ENCODE peak calls at places on chromosome 21, in seven cellular contexts. K is heart right ventricle, R is HuH-7, J is RWPE1, F is left ventricle myocardium inferior, P is anterior cingulate cortex, S is skeletal muscle cell. C is an unnamed sample.

GRCh38 chr21:22880573-22880972 is 1882.4 kb downstream of the NCAM2 start:
- DNase-seq in P (no peak), S (no peak), R (no peak), K (no peak), F (no peak), J (no peak), C (no peak)

GRCh38 chr21:44914176-44914874 is 6.4 kb downstream of the ITGB2 start:
- DNase-seq in J (no peak), K (no peak), F (peak; percentile 50), R (no peak), P (no peak), S (no peak), C (no peak)

GRCh38 chr21:41246808-41247207 is 69.8 kb upstream of the FAM3B start:
- DNase-seq in J (no peak), R (no peak), F (no peak), K (no peak), S (no peak), P (no peak), C (no peak)

GRCh38 chr21:35991131-35991530 is 69.2 kb downstream of the SETD4 start:
- DNase-seq in F (no peak), J (no peak), R (no peak), K (no peak), P (no peak), S (no peak), C (no peak)

GRCh38 chr21:34358866-34359265 is 4.9 kb upstream of the KCNE2 start:
- DNase-seq in K (no peak), P (no peak), F (no peak), S (no peak), R (no peak), J (no peak), C (no peak)

GRCh38 chr21:36699026-36699545 is at the start of gene SIM2:
- DNase-seq in F (no peak), R (no peak), K (no peak), S (no peak), P (no peak), J (peak; percentile 56), C (peak; percentile 73)

GRCh38 chr21:42220138-42220701 is 1.3 kb downstream of the ABCG1 start:
- DNase-seq in R (peak; percentile 74), F (peak; percentile 46), S (no peak), P (peak; percentile 66), K (peak; percentile 77), J (peak; percentile 69), C (peak; percentile 74)

GRCh38 chr21:20647603-20648002 is 350.6 kb upstream of the NCAM2 start:
- DNase-seq in F (no peak), P (no peak), J (peak; percentile 21), S (no peak), K (no peak), R (no peak), C (no peak)

GRCh38 chr21:45532826-45533730 is 9.2 kb downstream of the SLC19A1 start:
- DNase-seq in F (peak; percentile 15), P (no peak), K (no peak), R (no peak), S (no peak), J (no peak), C (no peak)

GRCh38 chr21:45482899-45483821 is 59.1 kb downstream of the SLC19A1 start:
- DNase-seq in S (no peak), J (no peak), F (no peak), K (no peak), R (no peak), P (no peak), C (no peak)

GRCh38 chr21:46409641-46410406 is 48.9 kb upstream of the DIP2A start:
- DNase-seq in S (no peak), P (no peak), F (no peak), K (no peak), J (no peak), R (no peak), C (no peak)

GRCh38 chr21:26185446-26185845 is 14.9 kb upstream of the APP start:
- DNase-seq in J (no peak), P (no peak), R (no peak), F (no peak), S (no peak), K (no peak), C (no peak)

GRCh38 chr21:22476726-22477646 is 1478.8 kb downstream of the NCAM2 start:
- DNase-seq in F (no peak), K (no peak), R (no peak), S (no peak), P (no peak), J (no peak), C (no peak)

GRCh38 chr21:18908641-18909040 is 505.1 kb upstream of the TMPRSS15 start:
- DNase-seq in F (no peak), R (no peak), K (no peak), P (no peak), S (no peak), J (no peak), C (no peak)

GRCh38 chr21:35953570-35953969 is 106.8 kb downstream of the SETD4 start:
- DNase-seq in R (peak; percentile 33), J (no peak), K (no peak), S (no peak), F (no peak), P (no peak), C (no peak)

GRCh38 chr21:31780944-31781343 is 49.0 kb upstream of the SCAF4 start:
- DNase-seq in J (peak; percentile 60), F (no peak), P (no peak), K (no peak), S (no peak), R (peak; percentile 12), C (no peak)

GRCh38 chr21:37368536-37369279 is 2.1 kb downstream of the DYRK1A start:
- DNase-seq in S (no peak), F (no peak), K (no peak), J (peak; percentile 36), R (no peak), P (no peak), C (no peak)

GRCh38 chr21:35007348-35007747 is 41.8 kb downstream of the RUNX1 start:
- DNase-seq in J (no peak), R (no peak), K (no peak), P (no peak), S (no peak), F (no peak), C (no peak)

GRCh38 chr21:19353271-19353670 is 949.7 kb upstream of the TMPRSS15 start:
- DNase-seq in S (no peak), P (no peak), R (no peak), F (no peak), K (no peak), J (no peak), C (no peak)

GRCh38 chr21:15617968-15618367 is 111.8 kb upstream of the USP25 start:
- DNase-seq in K (no peak), J (peak; percentile 36), S (peak; percentile 66), F (no peak), R (no peak), P (no peak), C (no peak)

GRCh38 chr21:42155045-42155855 is 63.7 kb upstream of the ABCG1 start:
- DNase-seq in P (no peak), K (no peak), S (no peak), J (no peak), F (no peak), R (no peak), C (no peak)

GRCh38 chr21:36743446-36743845 is 44.5 kb downstream of the SIM2 start:
- DNase-seq in J (no peak), S (no peak), K (no peak), P (no peak), F (no peak), R (no peak), C (no peak)

GRCh38 chr21:41425954-41426655 is at the start of gene MX1:
- DNase-seq in R (peak; percentile 55), P (peak; percentile 15), F (peak; percentile 81), S (no peak), J (peak; percentile 69), K (peak; percentile 81), C (no peak)

GRCh38 chr21:31576428-31576827 is 83.1 kb upstream of the SOD1 start:
- DNase-seq in R (no peak), J (peak; percentile 20), P (no peak), F (no peak), S (peak; percentile 53), K (no peak), C (no peak)

GRCh38 chr21:27143476-27143875 is 176.6 kb upstream of the ADAMTS5 start:
- DNase-seq in S (no peak), P (no peak), F (no peak), J (no peak), R (no peak), K (no peak), C (no peak)

C was measured in HEK293T.